ENCODE peak calls at places on chromosomes 3 and 15, in seven cellular contexts. O is heart right ventricle, P is germinal center, Z is tibial nerve, E is coronary artery, X is fibroblast of mammary gland, Y is colonic mucosa. R is an unnamed sample.

GRCh38 chr3:174483254-174483653 is 375.9 kb upstream of the NAALADL2 start:
- DNase-seq in O (no peak), P (no peak), Z (no peak), E (no peak), X (no peak), Y (no peak), R (no peak)

GRCh38 chr3:25581335-25581734 is 83.4 kb downstream of the TOP2B start:
- DNase-seq in O (no peak), P (no peak), Z (no peak), E (no peak), X (no peak), Y (peak; percentile 3), R (no peak)

GRCh38 chr3:65811050-65811766 is 227.5 kb downstream of the MAGI1 start:
- DNase-seq in O (no peak), P (no peak), Z (peak; percentile 12), E (no peak), X (peak; percentile 78), Y (no peak), R (no peak)

GRCh38 chr3:195823998-195824397 is 12.3 kb upstream of the MUC4 start:
- DNase-seq in O (no peak), P (no peak), Z (no peak), E (no peak), X (peak; percentile 38), Y (no peak), R (no peak)

GRCh38 chr3:15206662-15207576 is 873 bp downstream of the CAPN7 start:
- DNase-seq in O (no peak), P (peak; percentile 64), Z (peak; percentile 24), E (no peak), X (peak; percentile 55), Y (peak; percentile 47), R (peak; percentile 6)

GRCh38 chr15:101458158-101458895 is 31.2 kb downstream of the PCSK6 start:
- DNase-seq in O (no peak), P (no peak), Z (no peak), E (no peak), X (no peak), Y (no peak), R (no peak)

GRCh38 chr3:151544164-151544548 is 83.3 kb upstream of the IGSF10 start:
- DNase-seq in O (no peak), P (no peak), Z (no peak), E (no peak), X (no peak), Y (no peak), R (no peak)

GRCh38 chr3:59210260-59210659 is 160.4 kb upstream of the CFAP20DC start:
- DNase-seq in O (no peak), P (no peak), Z (no peak), E (no peak), X (no peak), Y (no peak), R (no peak)

R was measured in T-helper 2 cell.